ENCODE peak calls at places on chromosomes 2 and 18, in six cellular contexts. W is psoas muscle, K is OCI-M1, U is uterus, Q is AG09319, L is M059J. J is an unnamed sample.

GRCh38 chr18:50816767-50817166 is 3.0 kb downstream of the MRO start:
- DNase-seq in W (no peak), K (no peak), U (no peak), Q (no peak), L (no peak), J (no peak)

GRCh38 chr2:55112229-55113016 is 62.2 kb upstream of the RTN4 start:
- DNase-seq in W (peak), K (peak), U (peak), Q (no peak), L (peak), J (peak)

GRCh38 chr2:11422901-11423435 is 43.0 kb downstream of the E2F6 start:
- DNase-seq in W (no peak), K (no peak), U (no peak), Q (no peak), L (no peak), J (no peak)

GRCh38 chr2:113117594-113118262 is 9.7 kb upstream of the IL1RN start:
- DNase-seq in W (peak), K (peak), U (no peak), Q (peak), L (peak), J (no peak)

GRCh38 chr2:207630491-207630890 is 5.3 kb upstream of the METTL21A start:
- DNase-seq in W (no peak), K (no peak), U (no peak), Q (no peak), L (no peak), J (no peak)

GRCh38 chr2:159124441-159124911 is 156.0 kb downstream of the TANC1 start:
- DNase-seq in W (no peak), K (peak), U (no peak), Q (peak), L (peak), J (no peak)

GRCh38 chr2:95063401-95063958 is 38.0 kb downstream of the MAL start:
- DNase-seq in W (no peak), K (no peak), U (no peak), Q (no peak), L (no peak), J (no peak)

GRCh38 chr2:135030826-135031225 is 16.4 kb downstream of the MAP3K19 start:
- DNase-seq in W (no peak), K (peak), U (no peak), Q (peak), L (peak), J (no peak)

GRCh38 chr2:10427568-10427975 is 20.6 kb downstream of the ODC1 start:
- DNase-seq in W (no peak), K (no peak), U (no peak), Q (no peak), L (no peak), J (no peak)

GRCh38 chr2:177201919-177202346 is 10.7 kb upstream of the HNRNPA3 start:
- DNase-seq in W (no peak), K (no peak), U (no peak), Q (no peak), L (no peak), J (no peak)

GRCh38 chr2:36355157-36355889 is at the start of gene CRIM1:
- DNase-seq in W (peak), K (no peak), U (peak), Q (peak), L (peak), J (peak)

GRCh38 chr18:49656098-49656591 is 94.3 kb downstream of the LIPG start:
- DNase-seq in W (no peak), K (no peak), U (no peak), Q (no peak), L (peak), J (no peak)

GRCh38 chr2:28164280-28164801 is 228.3 kb upstream of the FOSL2 start:
- DNase-seq in W (peak), K (no peak), U (no peak), Q (no peak), L (peak), J (peak)

GRCh38 chr2:201900362-201900761 is 94.0 kb downstream of the CDK15 start:
- DNase-seq in W (no peak), K (peak), U (no peak), Q (no peak), L (peak), J (no peak)

GRCh38 chr2:68692511-68692910 is 42.1 kb upstream of the ARHGAP25 start:
- DNase-seq in W (no peak), K (peak), U (no peak), Q (no peak), L (no peak), J (no peak)

GRCh38 chr18:24293254-24293653 is 104.4 kb downstream of the OSBPL1A start:
- DNase-seq in W (no peak), K (no peak), U (no peak), Q (no peak), L (no peak), J (no peak)

GRCh38 chr2:22281033-22281432 is 1103.9 kb upstream of the KLHL29 start:
- DNase-seq in W (no peak), K (no peak), U (no peak), Q (no peak), L (peak), J (no peak)

GRCh38 chr18:48979944-48980890 is 29.5 kb upstream of the SMAD7 start:
- DNase-seq in W (no peak), K (no peak), U (no peak), Q (no peak), L (peak), J (no peak)

GRCh38 chr2:45224996-45225380 is 215.7 kb upstream of the SIX2 start:
- DNase-seq in W (no peak), K (no peak), U (no peak), Q (no peak), L (no peak), J (no peak)

GRCh38 chr2:63539416-63540162 is 48.7 kb downstream of the WDPCP start:
- DNase-seq in W (no peak), K (no peak), U (no peak), Q (no peak), L (no peak), J (no peak)

GRCh38 chr2:219017166-219017931 is 24.0 kb downstream of the CFAP65 start:
- DNase-seq in W (peak), K (no peak), U (no peak), Q (no peak), L (no peak), J (no peak)

GRCh38 chr18:48790869-48791635 is 159.7 kb downstream of the SMAD7 start:
- DNase-seq in W (peak), K (no peak), U (peak), Q (no peak), L (no peak), J (no peak)

GRCh38 chr18:9914584-9915290 is 921 bp downstream of the VAPA start:
- DNase-seq in W (peak), K (peak), U (peak), Q (peak), L (peak), J (peak)

GRCh38 chr2:14909795-14910194 is 277.3 kb downstream of the LRATD1 start:
- DNase-seq in W (no peak), K (no peak), U (no peak), Q (no peak), L (no peak), J (no peak)

GRCh38 chr2:96872591-96873349 is 2.9 kb upstream of the SEMA4C start:
- DNase-seq in W (no peak), K (no peak), U (no peak), Q (no peak), L (peak), J (peak)

GRCh38 chr2:2730301-2730833 is 399.3 kb upstream of the MYT1L start:
- DNase-seq in W (no peak), K (no peak), U (no peak), Q (no peak), L (no peak), J (no peak)

GRCh38 chr2:45681675-45682074 is 30.2 kb downstream of the PRKCE start:
- DNase-seq in W (no peak), K (no peak), U (no peak), Q (peak), L (peak), J (no peak)

GRCh38 chr2:148614332-148615049 is 30.1 kb upstream of the EPC2 start:
- DNase-seq in W (no peak), K (peak), U (no peak), Q (no peak), L (peak), J (no peak)

GRCh38 chr2:130808482-130809268 is 28.0 kb upstream of the ARHGEF4 start:
- DNase-seq in W (no peak), K (peak), U (no peak), Q (no peak), L (peak), J (no peak)

GRCh38 chr18:77140439-77141109 is 8.0 kb upstream of the MBP start:
- DNase-seq in W (no peak), K (no peak), U (no peak), Q (no peak), L (no peak), J (peak)

GRCh38 chr18:58998421-58999203 is 133.9 kb downstream of the ZNF532 start:
- DNase-seq in W (peak), K (peak), U (peak), Q (no peak), L (peak), J (no peak)

GRCh38 chr2:95539836-95540235 is 52.0 kb upstream of the TRIM43 start:
- DNase-seq in W (no peak), K (no peak), U (no peak), Q (no peak), L (no peak), J (no peak)

GRCh38 chr2:96879545-96880040 is 9.7 kb upstream of the SEMA4C start:
- DNase-seq in W (no peak), K (no peak), U (no peak), Q (no peak), L (no peak), J (no peak)

J was measured in Right ventricle myocardium inferior.